ENCODE peak calls at places on chromosomes 3 and 15, in nine cellular contexts. G is heart left ventricle, N is stomach, K is spleen, H is tibial nerve, T is HCT116, L is transverse colon, M is breast epithelium, W is H1. P is an unnamed sample.

GRCh38 chr15:92097473-92098178 is 244.1 kb downstream of the SLCO3A1 start:
- DNase-seq in G (no peak), N (peak), K (no peak), H (peak), T (peak), L (peak), M (no peak), W (peak), P (no peak)

GRCh38 chr3:198017100-198017499 is 57.1 kb downstream of the LMLN start:
- DNase-seq in G (no peak), N (no peak), K (no peak), H (no peak), T (no peak), L (no peak), M (no peak), W (no peak), P (no peak)

GRCh38 chr3:30342319-30343060 is 263.9 kb upstream of the TGFBR2 start:
- DNase-seq in G (no peak), N (no peak), K (no peak), H (peak), T (peak), L (no peak), M (peak), W (no peak), P (no peak)

GRCh38 chr3:143538577-143538981 is 309.7 kb downstream of the SLC9A9 start:
- DNase-seq in G (no peak), N (no peak), K (no peak), H (no peak), T (no peak), L (no peak), M (no peak), W (no peak), P (no peak)

GRCh38 chr3:10344147-10344943 is 23.4 kb upstream of the SEC13 start:
- DNase-seq in G (peak), N (peak), K (peak), H (peak), T (no peak), L (peak), M (peak), W (peak), P (no peak)

GRCh38 chr3:149377408-149378111 is at the start of gene TM4SF1:
- DNase-seq in G (no peak), N (peak), K (no peak), H (peak), T (no peak), L (peak), M (peak), W (no peak), P (no peak)

GRCh38 chr3:79161941-79162340 is 605.9 kb downstream of the ROBO1 start:
- DNase-seq in G (no peak), N (no peak), K (no peak), H (no peak), T (no peak), L (no peak), M (no peak), W (no peak), P (no peak)

GRCh38 chr3:152834354-152835310 is at the start of gene P2RY1:
- DNase-seq in G (peak), N (peak), K (peak), H (peak), T (peak), L (peak), M (no peak), W (peak), P (no peak)

GRCh38 chr15:23447107-23447500 is at the start of gene GOLGA6L2:
- DNase-seq in G (no peak), N (no peak), K (no peak), H (no peak), T (peak), L (no peak), M (no peak), W (no peak), P (no peak)

GRCh38 chr3:153595186-153595815 is 433.3 kb downstream of the RAP2B start:
- DNase-seq in G (no peak), N (no peak), K (no peak), H (no peak), T (peak), L (no peak), M (no peak), W (no peak), P (no peak)

GRCh38 chr3:148546959-148547358 is 150.7 kb upstream of the AGTR1 start:
- DNase-seq in G (no peak), N (no peak), K (no peak), H (no peak), T (no peak), L (no peak), M (no peak), W (no peak), P (no peak)

GRCh38 chr15:57227899-57228298 is 148.4 kb upstream of the CGNL1 start:
- DNase-seq in G (no peak), N (no peak), K (no peak), H (no peak), T (no peak), L (no peak), M (no peak), W (no peak), P (no peak)

GRCh38 chr15:69849232-69849610 is 248.5 kb downstream of the TLE3 start:
- DNase-seq in G (no peak), N (no peak), K (no peak), H (no peak), T (no peak), L (no peak), M (no peak), W (no peak), P (no peak)

GRCh38 chr15:85770014-85770721 is 24.6 kb downstream of the KLHL25 start:
- DNase-seq in G (no peak), N (no peak), K (no peak), H (no peak), T (no peak), L (no peak), M (no peak), W (no peak), P (no peak)

GRCh38 chr15:31396881-31397560 is 70.4 kb downstream of the KLF13 start:
- DNase-seq in G (peak), N (peak), K (peak), H (peak), T (peak), L (peak), M (peak), W (peak), P (peak)

GRCh38 chr15:79680721-79681120 is 216.1 kb downstream of the MTHFS start:
- DNase-seq in G (no peak), N (no peak), K (no peak), H (no peak), T (no peak), L (no peak), M (no peak), W (no peak), P (no peak)

GRCh38 chr3:196971094-196971698 is 2.6 kb upstream of the PIGZ start:
- DNase-seq in G (no peak), N (no peak), K (no peak), H (no peak), T (no peak), L (no peak), M (no peak), W (no peak), P (no peak)

GRCh38 chr15:86830304-86830703 is 750.6 kb downstream of the AGBL1 start:
- DNase-seq in G (no peak), N (no peak), K (no peak), H (no peak), T (no peak), L (no peak), M (no peak), W (no peak), P (no peak)

GRCh38 chr3:97821413-97821809 is 400 bp upstream of the CRYBG3 start:
- DNase-seq in G (peak), N (peak), K (peak), H (peak), T (no peak), L (peak), M (peak), W (peak), P (no peak)

GRCh38 chr3:99248913-99249312 is 347.4 kb upstream of the DCBLD2 start:
- DNase-seq in G (no peak), N (no peak), K (no peak), H (no peak), T (no peak), L (no peak), M (no peak), W (no peak), P (no peak)

DNA sequence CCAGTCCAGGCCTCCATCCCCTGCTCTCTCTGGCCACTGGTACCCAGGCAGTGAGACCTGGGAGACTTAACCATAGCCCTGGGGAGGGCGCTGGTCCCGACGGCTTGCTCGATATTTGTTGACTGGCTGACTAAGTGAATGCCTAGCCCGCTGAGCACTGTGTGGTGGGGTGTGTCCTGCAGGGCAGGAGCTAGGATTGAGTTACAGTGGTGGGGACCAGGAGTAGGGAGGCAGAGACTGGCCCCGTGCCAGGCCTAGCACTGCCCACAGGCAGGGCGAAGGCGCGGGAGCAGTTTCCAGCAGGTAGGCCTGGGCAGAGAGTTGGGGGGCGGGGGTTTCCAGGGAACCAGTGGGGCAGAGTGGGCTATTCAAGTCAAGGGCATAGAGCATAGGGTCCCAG is at the start of gene VILL:
- DNase-seq in G (no peak), N (peak), K (peak), H (no peak), T (no peak), L (peak), M (no peak), W (no peak), P (no peak)
- TF ChIP-seq POLR2A in G (no peak), N (no peak), K (no peak), H (no peak), T (no peak), L (peak), M (no peak), W (no peak), P (no peak)

GRCh38 chr15:40906101-40906946 is 12.1 kb downstream of the VPS18 start:
- DNase-seq in G (peak), N (peak), K (peak), H (peak), T (peak), L (peak), M (peak), W (peak), P (no peak)
- TF ChIP-seq POLR2A in G (no peak), N (no peak), K (peak), H (no peak), T (no peak), L (peak), M (no peak), W (no peak), P (no peak)

GRCh38 chr3:40452876-40453730 is 4.0 kb upstream of the RPL14 start:
- DNase-seq in G (peak), N (peak), K (peak), H (peak), T (peak), L (peak), M (peak), W (peak), P (peak)
- TF ChIP-seq POLR2A in G (no peak), N (no peak), K (peak), H (peak), T (peak), L (peak), M (peak), W (peak), P (no peak)

GRCh38 chr15:75452968-75453702 is 1.6 kb upstream of the SIN3A start:
- DNase-seq in G (peak), N (peak), K (peak), H (peak), T (peak), L (peak), M (peak), W (peak), P (peak)

GRCh38 chr15:75451202-75451673 is 252 bp downstream of the SIN3A start:
- DNase-seq in G (no peak), N (no peak), K (peak), H (no peak), T (no peak), L (no peak), M (no peak), W (no peak), P (no peak)

GRCh38 chr15:75453703-75454470 is 2.4 kb upstream of the SIN3A start:
- DNase-seq in G (peak), N (peak), K (peak), H (peak), T (peak), L (peak), M (peak), W (peak), P (peak)

GRCh38 chr15:75451674-75452363 is at the start of gene SIN3A:
- DNase-seq in G (peak), N (peak), K (peak), H (peak), T (peak), L (peak), M (peak), W (peak), P (peak)

DNA sequence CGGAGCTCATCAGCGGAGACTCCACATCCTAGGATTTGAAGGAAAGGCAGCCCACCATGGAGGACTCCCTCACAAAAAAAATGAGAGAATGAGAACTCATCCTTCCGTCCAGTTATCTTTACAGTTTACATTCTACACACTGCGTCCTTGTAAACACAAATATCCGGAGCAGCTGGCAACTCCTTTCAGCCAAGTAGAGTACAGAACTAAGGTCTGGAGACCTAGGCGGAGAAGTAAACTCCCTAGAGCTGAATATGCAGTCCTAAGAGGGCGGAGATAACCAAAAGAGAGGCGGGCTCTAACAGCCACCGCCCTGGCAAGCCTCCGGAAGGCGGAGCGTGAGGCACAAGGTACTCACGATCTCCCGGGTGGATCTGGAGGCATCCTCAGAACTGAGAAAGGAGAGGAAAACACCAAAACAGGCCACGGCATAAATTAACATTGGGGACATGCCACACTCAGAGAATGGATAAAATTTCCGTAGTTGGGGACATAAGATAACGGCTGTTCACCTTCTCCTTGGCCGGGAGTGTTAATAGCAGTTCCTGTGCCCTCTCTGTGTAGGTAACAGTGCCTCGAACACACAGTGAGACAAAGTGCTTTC is 976 bp upstream of the SIN3A start:
- DNase-seq in G (peak), N (peak), K (peak), H (peak), T (peak), L (peak), M (peak), W (peak), P (peak)
- TF ChIP-seq POLR2A in G (no peak), N (no peak), K (no peak), H (peak), T (peak), L (peak), M (peak), W (peak), P (no peak)

DNA sequence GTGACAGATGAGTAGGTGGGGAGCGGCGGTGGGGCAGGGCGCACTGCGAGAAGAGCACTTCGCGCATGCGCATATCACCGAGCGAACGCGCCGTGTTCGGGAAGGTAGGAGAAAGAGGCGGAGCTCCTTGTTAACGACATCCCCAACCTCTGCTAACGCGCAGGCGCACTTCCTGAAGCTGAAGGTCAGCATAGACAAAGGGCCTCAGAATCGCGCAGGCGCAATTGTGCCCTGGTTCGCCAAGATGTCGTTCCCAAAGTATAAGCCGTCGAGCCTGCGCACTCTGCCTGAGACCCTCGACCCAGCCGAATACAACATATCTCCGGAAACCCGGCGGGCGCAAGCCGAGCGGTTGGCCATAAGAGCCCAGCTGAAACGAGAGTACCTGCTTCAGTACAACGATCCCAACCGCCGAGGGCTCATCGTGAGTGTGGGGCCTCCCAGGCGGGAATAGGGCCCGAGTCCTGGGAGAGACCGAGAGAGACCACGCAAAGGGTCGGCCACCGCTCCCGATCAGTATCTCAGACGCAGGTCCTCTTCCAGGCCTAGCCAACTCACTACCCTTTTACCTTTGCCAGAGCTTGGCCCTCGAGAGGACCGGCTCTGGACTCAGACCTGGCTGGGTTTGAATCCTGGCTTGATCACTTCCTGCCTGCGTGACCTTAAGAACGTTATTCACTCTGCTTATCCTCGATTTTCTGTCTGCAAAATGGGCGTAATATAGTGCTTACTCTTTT is at the start of gene NDUFB4:
- DNase-seq in G (peak), N (peak), K (peak), H (peak), T (peak), L (peak), M (peak), W (peak), P (peak)
- TF ChIP-seq POLR2A in G (peak), N (no peak), K (peak), H (peak), T (peak), L (peak), M (peak), W (peak), P (no peak)

GRCh38 chr15:40928975-40929729 is at the start of gene DLL4:
- DNase-seq in G (peak), N (peak), K (peak), H (peak), T (peak), L (peak), M (peak), W (peak), P (no peak)
- TF ChIP-seq POLR2A in G (no peak), N (no peak), K (peak), H (no peak), T (peak), L (peak), M (peak), W (no peak), P (no peak)

P was measured in esophagus muscularis mucosa.